ENCODE peak calls at places on chromosome 10, in seven cellular contexts. One of them, this sample, is unnamed.

GRCh38 chr10:124152781-124153600 is 59.6 kb upstream of the CHST15 start:
- DNase-seq in pancreas: no peak
- DNase-seq in lower lobe of right lung: peak; percentile 58
- DNase-seq in IMR-90: peak; percentile 63
- DNase-seq in kidney: peak; percentile 86
- DNase-seq in neuronal stem cell: no peak
- DNase-seq in left ventricle myocardium inferior: peak; percentile 31
- DNase-seq in this sample: no peak

GRCh38 chr10:22615819-22616499 is 98.4 kb downstream of the PIP4K2A start:
- DNase-seq in pancreas: no peak
- DNase-seq in lower lobe of right lung: peak; percentile 76
- DNase-seq in IMR-90: no peak
- DNase-seq in kidney: no peak
- DNase-seq in neuronal stem cell: no peak
- DNase-seq in left ventricle myocardium inferior: peak; percentile 38
- DNase-seq in this sample: no peak

GRCh38 chr10:53402594-53402993 is 630.0 kb upstream of the MBL2 start:
- DNase-seq in pancreas: no peak
- DNase-seq in lower lobe of right lung: no peak
- DNase-seq in IMR-90: no peak
- DNase-seq in kidney: no peak
- DNase-seq in neuronal stem cell: no peak
- DNase-seq in left ventricle myocardium inferior: no peak
- DNase-seq in this sample: no peak

GRCh38 chr10:59508296-59508695 is 145.9 kb upstream of the FAM13C start:
- DNase-seq in pancreas: no peak
- DNase-seq in lower lobe of right lung: no peak
- DNase-seq in IMR-90: peak; percentile 59
- DNase-seq in kidney: no peak
- DNase-seq in neuronal stem cell: no peak
- DNase-seq in left ventricle myocardium inferior: no peak
- DNase-seq in this sample: no peak

GRCh38 chr10:63236113-63236935 is 103.2 kb downstream of the NRBF2 start:
- DNase-seq in pancreas: no peak
- DNase-seq in lower lobe of right lung: no peak
- DNase-seq in IMR-90: peak; percentile 96
- DNase-seq in kidney: no peak
- DNase-seq in neuronal stem cell: no peak
- DNase-seq in left ventricle myocardium inferior: no peak
- DNase-seq in this sample: peak; percentile 48

GRCh38 chr10:55091691-55092328 is 290.8 kb upstream of the PCDH15 start:
- DNase-seq in pancreas: no peak
- DNase-seq in lower lobe of right lung: no peak
- DNase-seq in IMR-90: peak; percentile 1
- DNase-seq in kidney: no peak
- DNase-seq in neuronal stem cell: no peak
- DNase-seq in left ventricle myocardium inferior: no peak
- DNase-seq in this sample: no peak

GRCh38 chr10:132670546-132670945 is 115.4 kb downstream of the NKX6-2 start:
- DNase-seq in pancreas: no peak
- DNase-seq in lower lobe of right lung: no peak
- DNase-seq in IMR-90: no peak
- DNase-seq in kidney: no peak
- DNase-seq in neuronal stem cell: no peak
- DNase-seq in left ventricle myocardium inferior: no peak
- DNase-seq in this sample: peak; percentile 4

GRCh38 chr10:29131952-29132820 is 156.7 kb upstream of the LYZL1 start:
- DNase-seq in pancreas: no peak
- DNase-seq in lower lobe of right lung: no peak
- DNase-seq in IMR-90: peak; percentile 19
- DNase-seq in kidney: no peak
- DNase-seq in neuronal stem cell: no peak
- DNase-seq in left ventricle myocardium inferior: peak; percentile 29
- DNase-seq in this sample: no peak

GRCh38 chr10:103493911-103494877 is 689 bp downstream of the NEURL1 start:
- DNase-seq in pancreas: peak; percentile 83
- DNase-seq in lower lobe of right lung: no peak
- DNase-seq in IMR-90: no peak
- DNase-seq in kidney: peak; percentile 78
- DNase-seq in neuronal stem cell: no peak
- DNase-seq in left ventricle myocardium inferior: no peak
- DNase-seq in this sample: peak; percentile 60

GRCh38 chr10:72742797-72743196 is 50.9 kb downstream of the MCU start:
- DNase-seq in pancreas: no peak
- DNase-seq in lower lobe of right lung: no peak
- DNase-seq in IMR-90: no peak
- DNase-seq in kidney: no peak
- DNase-seq in neuronal stem cell: no peak
- DNase-seq in left ventricle myocardium inferior: no peak
- DNase-seq in this sample: no peak

GRCh38 chr10:101560293-101561067 is 27.6 kb downstream of the POLL start:
- DNase-seq in pancreas: no peak
- DNase-seq in lower lobe of right lung: no peak
- DNase-seq in IMR-90: no peak
- DNase-seq in kidney: no peak
- DNase-seq in neuronal stem cell: no peak
- DNase-seq in left ventricle myocardium inferior: no peak
- DNase-seq in this sample: no peak

GRCh38 chr10:123573236-123574147 is 92.7 kb upstream of the GPR26 start:
- DNase-seq in pancreas: peak; percentile 82
- DNase-seq in lower lobe of right lung: peak; percentile 67
- DNase-seq in IMR-90: no peak
- DNase-seq in kidney: no peak
- DNase-seq in neuronal stem cell: peak; percentile 44
- DNase-seq in left ventricle myocardium inferior: peak; percentile 21
- DNase-seq in this sample: no peak

DNA sequence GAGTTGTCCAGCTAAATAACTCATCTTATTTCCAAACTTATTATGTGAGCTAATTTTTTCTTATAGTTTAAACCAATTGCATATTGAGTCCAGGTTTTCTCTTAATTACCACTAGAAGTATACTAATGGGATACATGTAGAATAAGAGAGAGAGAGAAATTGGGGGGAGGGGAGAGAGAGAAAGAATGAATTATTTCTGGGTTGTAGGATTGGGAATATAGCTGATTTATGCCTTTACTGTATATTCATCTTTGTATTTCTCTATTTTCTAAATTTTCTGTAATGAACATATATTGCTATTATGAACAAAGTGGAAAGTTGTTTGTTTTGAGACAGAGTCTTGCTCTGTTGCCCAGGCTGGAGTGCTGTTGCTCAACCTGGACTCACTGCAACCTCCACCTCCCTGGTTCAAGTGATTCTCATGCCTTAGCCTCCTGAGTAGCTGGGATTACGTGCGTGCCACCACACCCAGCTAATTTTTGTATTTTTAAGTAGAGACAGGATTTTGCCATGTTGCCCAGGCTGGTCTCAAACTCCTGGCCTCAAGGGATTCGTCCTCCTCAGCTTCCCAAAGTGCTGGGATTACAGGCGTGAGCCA is 26.1 kb upstream of the ITGB1 start:
- DNase-seq in pancreas: no peak
- DNase-seq in lower lobe of right lung: no peak
- DNase-seq in IMR-90: no peak
- DNase-seq in kidney: no peak
- DNase-seq in neuronal stem cell: no peak
- DNase-seq in left ventricle myocardium inferior: no peak
- DNase-seq in this sample: no peak
- H3K27ac ChIP-seq in pancreas: peak overlapping the region; percentile 96
- H3K27ac ChIP-seq in lower lobe of right lung: no peak overlapping the region
- H3K27ac ChIP-seq in IMR-90: peak overlapping the region; percentile 63
- H3K27ac ChIP-seq in kidney: no peak overlapping the region
- H3K27ac ChIP-seq in neuronal stem cell: no peak overlapping the region
- H3K27ac ChIP-seq in left ventricle myocardium inferior: no peak overlapping the region
- H3K27ac ChIP-seq in this sample: peak overlapping the region; percentile 98

GRCh38 chr10:12481956-12482355 is 132.6 kb downstream of the CAMK1D start:
- DNase-seq in pancreas: no peak
- DNase-seq in lower lobe of right lung: no peak
- DNase-seq in IMR-90: no peak
- DNase-seq in kidney: no peak
- DNase-seq in neuronal stem cell: no peak
- DNase-seq in left ventricle myocardium inferior: no peak
- DNase-seq in this sample: no peak

GRCh38 chr10:12479924-12480323 is 130.6 kb downstream of the CAMK1D start:
- DNase-seq in pancreas: no peak
- DNase-seq in lower lobe of right lung: no peak
- DNase-seq in IMR-90: no peak
- DNase-seq in kidney: no peak
- DNase-seq in neuronal stem cell: no peak
- DNase-seq in left ventricle myocardium inferior: no peak
- DNase-seq in this sample: no peak

GRCh38 chr10:12476661-12477060 is 127.3 kb downstream of the CAMK1D start:
- DNase-seq in pancreas: no peak
- DNase-seq in lower lobe of right lung: no peak
- DNase-seq in IMR-90: no peak
- DNase-seq in kidney: no peak
- DNase-seq in neuronal stem cell: no peak
- DNase-seq in left ventricle myocardium inferior: no peak
- DNase-seq in this sample: no peak

GRCh38 chr10:12480440-12480839 is 131.1 kb downstream of the CAMK1D start:
- DNase-seq in pancreas: no peak
- DNase-seq in lower lobe of right lung: no peak
- DNase-seq in IMR-90: no peak
- DNase-seq in kidney: no peak
- DNase-seq in neuronal stem cell: no peak
- DNase-seq in left ventricle myocardium inferior: no peak
- DNase-seq in this sample: no peak

DNA sequence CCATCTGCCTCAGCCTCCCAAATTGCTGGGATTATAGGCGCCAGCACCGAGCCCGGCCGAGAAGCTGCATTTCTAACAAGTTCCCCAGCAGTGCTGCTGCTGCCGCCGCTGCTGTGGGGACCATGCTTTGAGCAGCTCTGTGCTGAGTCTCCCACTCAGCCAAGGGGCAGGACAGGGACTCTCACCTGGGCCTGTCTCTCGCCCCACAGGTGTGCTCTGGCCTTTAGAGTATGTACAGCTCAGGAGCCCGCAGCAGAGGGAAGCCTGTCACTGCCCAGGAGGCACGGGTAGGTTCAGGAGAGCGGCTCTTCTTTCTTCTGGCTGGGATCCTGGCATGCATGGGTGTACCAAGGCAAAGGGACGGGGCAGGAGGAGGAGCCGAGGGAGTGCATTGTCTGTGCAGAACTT is 130.1 kb downstream of the CAMK1D start:
- DNase-seq in pancreas: no peak
- DNase-seq in lower lobe of right lung: no peak
- DNase-seq in IMR-90: no peak
- DNase-seq in kidney: no peak
- DNase-seq in neuronal stem cell: no peak
- DNase-seq in left ventricle myocardium inferior: no peak
- DNase-seq in this sample: no peak
- H3K36me3 ChIP-seq in pancreas: no peaks in the 10 kb centered on the region
- H3K36me3 ChIP-seq in lower lobe of right lung: no peaks in the 10 kb centered on the region
- H3K36me3 ChIP-seq in IMR-90: no peaks in the 10 kb centered on the region
- H3K36me3 ChIP-seq in kidney: no peaks in the 10 kb centered on the region
- H3K36me3 ChIP-seq in neuronal stem cell: no peaks in the 10 kb centered on the region
- H3K36me3 ChIP-seq in left ventricle myocardium inferior: no peaks in the 10 kb centered on the region
- H3K36me3 ChIP-seq in this sample: no peaks in the 10 kb centered on the region

GRCh38 chr10:43173120-43173519 is 34.9 kb downstream of the CSGALNACT2 start:
- DNase-seq in pancreas: no peak
- DNase-seq in lower lobe of right lung: no peak
- DNase-seq in IMR-90: no peak
- DNase-seq in kidney: no peak
- DNase-seq in neuronal stem cell: no peak
- DNase-seq in left ventricle myocardium inferior: no peak
- DNase-seq in this sample: no peak

GRCh38 chr10:43174969-43175368 is 36.7 kb downstream of the CSGALNACT2 start:
- DNase-seq in pancreas: no peak
- DNase-seq in lower lobe of right lung: no peak
- DNase-seq in IMR-90: no peak
- DNase-seq in kidney: no peak
- DNase-seq in neuronal stem cell: no peak
- DNase-seq in left ventricle myocardium inferior: no peak
- DNase-seq in this sample: no peak

GRCh38 chr10:43170491-43170890 is 32.2 kb downstream of the CSGALNACT2 start:
- DNase-seq in pancreas: no peak
- DNase-seq in lower lobe of right lung: no peak
- DNase-seq in IMR-90: peak; percentile 30
- DNase-seq in kidney: no peak
- DNase-seq in neuronal stem cell: no peak
- DNase-seq in left ventricle myocardium inferior: no peak
- DNase-seq in this sample: no peak

GRCh38 chr10:43176271-43176670 is 38.0 kb downstream of the CSGALNACT2 start:
- DNase-seq in pancreas: no peak
- DNase-seq in lower lobe of right lung: no peak
- DNase-seq in IMR-90: no peak
- DNase-seq in kidney: no peak
- DNase-seq in neuronal stem cell: no peak
- DNase-seq in left ventricle myocardium inferior: no peak
- DNase-seq in this sample: no peak

GRCh38 chr10:43172645-43173044 is 34.4 kb downstream of the CSGALNACT2 start:
- DNase-seq in pancreas: no peak
- DNase-seq in lower lobe of right lung: no peak
- DNase-seq in IMR-90: no peak
- DNase-seq in kidney: no peak
- DNase-seq in neuronal stem cell: no peak
- DNase-seq in left ventricle myocardium inferior: no peak
- DNase-seq in this sample: no peak
- H3K27ac ChIP-seq in pancreas: no peak overlapping the region
- H3K27ac ChIP-seq in lower lobe of right lung: peak overlapping the region; percentile 48
- H3K27ac ChIP-seq in IMR-90: no peak overlapping the region
- H3K27ac ChIP-seq in kidney: no peak overlapping the region
- H3K27ac ChIP-seq in neuronal stem cell: no peak overlapping the region
- H3K27ac ChIP-seq in left ventricle myocardium inferior: no peak overlapping the region
- H3K27ac ChIP-seq in this sample: no peak overlapping the region

GRCh38 chr10:48456361-48456804 is 148.5 kb downstream of the ARHGAP22 start:
- DNase-seq in pancreas: peak; percentile 52
- DNase-seq in lower lobe of right lung: peak; percentile 79
- DNase-seq in IMR-90: no peak
- DNase-seq in kidney: peak; percentile 87
- DNase-seq in neuronal stem cell: no peak
- DNase-seq in left ventricle myocardium inferior: peak; percentile 66
- DNase-seq in this sample: no peak

GRCh38 chr10:48454302-48455054 is 148.0 kb downstream of the MAPK8 start:
- DNase-seq in pancreas: peak; percentile 56
- DNase-seq in lower lobe of right lung: no peak
- DNase-seq in IMR-90: no peak
- DNase-seq in kidney: peak; percentile 65
- DNase-seq in neuronal stem cell: no peak
- DNase-seq in left ventricle myocardium inferior: no peak
- DNase-seq in this sample: no peak

GRCh38 chr10:48455392-48456151 is 149.1 kb downstream of the MAPK8 start:
- DNase-seq in pancreas: peak; percentile 60
- DNase-seq in lower lobe of right lung: no peak
- DNase-seq in IMR-90: no peak
- DNase-seq in kidney: peak; percentile 58
- DNase-seq in neuronal stem cell: no peak
- DNase-seq in left ventricle myocardium inferior: no peak
- DNase-seq in this sample: no peak

GRCh38 chr10:48453451-48454301 is 147.2 kb downstream of the MAPK8 start:
- DNase-seq in pancreas: peak; percentile 38
- DNase-seq in lower lobe of right lung: no peak
- DNase-seq in IMR-90: no peak
- DNase-seq in kidney: peak; percentile 51
- DNase-seq in neuronal stem cell: no peak
- DNase-seq in left ventricle myocardium inferior: no peak
- DNase-seq in this sample: no peak

DNA sequence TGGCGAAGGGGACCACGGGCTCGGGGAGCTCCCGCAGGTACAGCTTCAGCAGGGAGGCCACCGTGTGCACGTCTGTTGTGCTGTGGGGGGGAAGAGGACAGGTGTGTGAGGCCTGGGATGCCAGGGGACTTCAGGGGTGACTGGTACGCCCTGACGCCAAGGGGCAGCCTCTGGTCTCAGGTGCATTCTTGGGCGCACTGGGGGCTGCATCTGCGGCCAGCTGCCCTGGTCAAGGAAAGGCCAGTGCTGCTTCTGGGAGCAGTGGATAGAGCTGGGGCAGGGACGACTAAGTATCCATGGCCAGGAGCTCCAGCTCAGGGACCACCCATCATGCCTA is 148.5 kb downstream of the MAPK8 start:
- DNase-seq in pancreas: peak; percentile 42
- DNase-seq in lower lobe of right lung: no peak
- DNase-seq in IMR-90: no peak
- DNase-seq in kidney: peak; percentile 62
- DNase-seq in neuronal stem cell: no peak
- DNase-seq in left ventricle myocardium inferior: no peak
- DNase-seq in this sample: no peak
- H3K36me3 ChIP-seq in pancreas: no peaks in the 10 kb centered on the region
- H3K36me3 ChIP-seq in lower lobe of right lung: no peaks in the 10 kb centered on the region
- H3K36me3 ChIP-seq in IMR-90: peaks cover 8% of the 10 kb centered on the region
- H3K36me3 ChIP-seq in kidney: no peaks in the 10 kb centered on the region
- H3K36me3 ChIP-seq in neuronal stem cell: no peaks in the 10 kb centered on the region
- H3K36me3 ChIP-seq in left ventricle myocardium inferior: no peaks in the 10 kb centered on the region
- H3K36me3 ChIP-seq in this sample: no peaks in the 10 kb centered on the region